ENCODE peak calls at places on chromosomes 3 and 15, in six cellular contexts. E is lung; C is MM.1S; Y is CD8-positive, alpha-beta T cell; D is psoas muscle; K is heart left ventricle. T is an unnamed sample. For H3K36me3, the result is how much of the 10 kb centered on the place peaks cover.

GRCh38 chr3:160413613-160414248 is 14.3 kb downstream of the SMC4 start:
- DNase-seq in D (no peak), K (peak), E (peak), C (peak), Y (peak), T (peak)

GRCh38 chr15:29885183-29885582 is 62.9 kb upstream of the TJP1 start:
- DNase-seq in K (no peak), Y (no peak), C (no peak), D (no peak), E (no peak), T (no peak)

GRCh38 chr3:179168933-179169332 is 20.8 kb downstream of the PIK3CA start:
- DNase-seq in C (no peak), E (no peak), Y (no peak), D (no peak), K (no peak), T (no peak)

GRCh38 chr15:67156834-67157233 is 91.4 kb downstream of the SMAD3 start:
- DNase-seq in D (no peak), C (no peak), E (no peak), Y (no peak), K (no peak), T (no peak)

GRCh38 chr3:27684302-27684701 is 37.8 kb downstream of the EOMES start:
- DNase-seq in E (no peak), K (no peak), Y (no peak), D (no peak), C (no peak), T (no peak)

GRCh38 chr15:70192041-70192440 is 94.3 kb upstream of the TLE3 start:
- DNase-seq in E (no peak), D (no peak), Y (no peak), K (no peak), C (no peak), T (no peak)

GRCh38 chr15:46266691-46267090 is 631.9 kb downstream of the SQOR start:
- DNase-seq in D (no peak), K (no peak), C (no peak), E (no peak), Y (no peak), T (no peak)

GRCh38 chr15:77830041-77830440 is 197.3 kb upstream of the LINGO1 start:
- DNase-seq in K (no peak), Y (no peak), C (no peak), D (peak), E (no peak), T (no peak)

GRCh38 chr3:122606330-122606729 is 28.9 kb downstream of the PARP15 start:
- DNase-seq in E (no peak), D (no peak), K (no peak), Y (no peak), C (no peak), T (no peak)

GRCh38 chr15:55108858-55109518 is 87.8 kb downstream of the RSL24D1 start:
- DNase-seq in K (peak), E (peak), D (peak), Y (peak), C (peak), T (peak)

GRCh38 chr3:176296066-176296597 is 901.1 kb downstream of the TBL1XR1 start:
- DNase-seq in Y (no peak), D (no peak), K (no peak), E (no peak), C (no peak), T (no peak)

GRCh38 chr15:80418892-80419537 is 14.8 kb downstream of the ARNT2 start:
- DNase-seq in D (no peak), K (no peak), E (no peak), Y (no peak), C (peak), T (no peak)

GRCh38 chr15:69009353-69009752 is 5.1 kb upstream of the NOX5 start:
- DNase-seq in D (no peak), K (no peak), E (no peak), C (no peak), Y (no peak), T (no peak)

GRCh38 chr3:188469228-188469885 is 315.4 kb downstream of the LPP start:
- DNase-seq in K (no peak), C (no peak), E (no peak), D (no peak), Y (no peak), T (no peak)

GRCh38 chr15:59457103-59457502 is 19.1 kb downstream of the FAM81A start:
- DNase-seq in Y (no peak), C (no peak), K (no peak), D (no peak), E (no peak), T (no peak)

GRCh38 chr3:100411091-100411982 is 10.0 kb downstream of the LNP1 start:
- DNase-seq in Y (no peak), E (no peak), D (no peak), K (no peak), C (no peak), T (no peak)

GRCh38 chr15:67089218-67090193 is 24.1 kb downstream of the SMAD3 start:
- DNase-seq in Y (no peak), D (peak), C (no peak), E (no peak), K (no peak), T (no peak)

GRCh38 chr3:184597783-184598182 is 36.2 kb downstream of the EPHB3 start:
- DNase-seq in E (no peak), D (peak), K (no peak), C (no peak), Y (no peak), T (no peak)

GRCh38 chr3:57934373-57934772 is 73.8 kb upstream of the FLNB start:
- DNase-seq in D (no peak), E (no peak), C (no peak), K (no peak), Y (no peak), T (no peak)

GRCh38 chr15:41985236-41986160 is 13.1 kb upstream of the EHD4 start:
- DNase-seq in K (no peak), Y (no peak), C (no peak), D (peak), E (no peak), T (no peak)

GRCh38 chr15:39242345-39242744 is 338.5 kb upstream of the THBS1 start:
- DNase-seq in D (no peak), E (no peak), K (no peak), C (no peak), Y (no peak), T (no peak)

GRCh38 chr3:160049570-160049969 is 60.9 kb downstream of the IL12A start:
- DNase-seq in D (no peak), Y (no peak), E (no peak), K (no peak), C (no peak), T (no peak)

GRCh38 chr3:45608296-45608695 is 13.7 kb downstream of the LIMD1 start:
- DNase-seq in E (no peak), K (no peak), C (no peak), D (no peak), Y (no peak), T (no peak)

GRCh38 chr3:187848396-187848795 is 103.1 kb upstream of the BCL6 start:
- DNase-seq in E (no peak), Y (no peak), K (no peak), C (no peak), D (no peak), T (no peak)

GRCh38 chr15:72318408-72318942 is 1.5 kb downstream of the CELF6 start:
- DNase-seq in Y (no peak), C (no peak), D (no peak), K (no peak), E (no peak), T (no peak)

GRCh38 chr15:42919794-42920280 is 741 bp downstream of the TTBK2 start:
- DNase-seq in K (no peak), D (no peak), E (peak), Y (peak), C (peak), T (no peak)

GRCh38 chr15:62835762-62836161 is 206.8 kb upstream of the TPM1 start:
- DNase-seq in C (no peak), K (no peak), D (no peak), E (no peak), Y (no peak), T (no peak)

GRCh38 chr3:14524311-14524711 is 15.8 kb downstream of the GRIP2 start:
- DNase-seq in K (peak), C (no peak), D (peak), E (no peak), Y (no peak), T (no peak)

GRCh38 chr3:136778865-136779264 is 26.7 kb upstream of the STAG1 start:
- DNase-seq in C (no peak), E (peak), D (no peak), K (no peak), Y (no peak), T (no peak)

GRCh38 chr15:94910166-94910565 is 678.8 kb downstream of the MCTP2 start:
- DNase-seq in E (no peak), C (no peak), Y (no peak), D (no peak), K (no peak), T (no peak)

GRCh38 chr3:127809211-127809610 is 13.1 kb downstream of the MGLL start:
- DNase-seq in C (no peak), K (no peak), D (no peak), E (no peak), Y (no peak), T (no peak)
- TF ChIP-seq CTCF in C (no peak), K (no peak), D (no peak), E (no peak), Y (no peak), T (no peak)

GRCh38 chr3:196813903-196814302 is 53.8 kb upstream of the SENP5 start:
- DNase-seq in K (no peak), D (no peak), E (no peak), C (no peak), Y (no peak), T (no peak)
- H3K36me3 ChIP-seq in K (under half), D (half or more), E (under half), C (under half), Y (under half), T (under half)

GRCh38 chr15:75831806-75832102 is 11.5 kb upstream of the UBE2Q2 start:
- DNase-seq in E (no peak), D (no peak), Y (no peak), C (no peak), K (no peak), T (no peak)

GRCh38 chr15:75830910-75831805 is 12.1 kb upstream of the UBE2Q2 start:
- DNase-seq in D (no peak), C (no peak), K (no peak), Y (no peak), E (no peak), T (no peak)

GRCh38 chr15:75828429-75828828 is 14.8 kb upstream of the UBE2Q2 start:
- DNase-seq in K (no peak), D (no peak), C (no peak), Y (no peak), E (peak), T (no peak)

GRCh38 chr15:75834011-75834410 is 9.2 kb upstream of the UBE2Q2 start:
- DNase-seq in K (no peak), E (no peak), Y (no peak), C (no peak), D (no peak), T (no peak)

DNA sequence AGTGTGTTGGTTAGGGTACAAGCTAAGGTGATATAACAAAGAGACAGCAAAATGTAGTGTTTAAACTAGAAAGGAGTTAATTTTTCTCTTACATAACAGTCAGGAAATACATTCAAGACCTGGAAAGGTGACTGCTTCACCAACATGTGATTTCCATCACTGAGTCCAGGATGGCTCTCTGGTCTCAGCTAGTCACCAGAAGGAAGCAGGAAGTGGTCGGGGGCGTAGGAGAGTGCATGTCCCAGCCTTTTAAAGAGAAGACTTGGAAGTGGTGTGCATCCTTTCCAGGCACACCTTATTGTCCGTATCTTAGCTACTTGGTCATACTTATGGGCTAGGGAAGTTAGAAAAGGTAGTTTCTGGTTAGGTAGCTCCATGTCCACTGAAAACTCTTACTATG is 11.1 kb upstream of the UBE2Q2 start:
- DNase-seq in C (no peak), E (no peak), D (no peak), K (no peak), Y (no peak), T (no peak)
- H3K4me3 ChIP-seq in C (no peak), E (no peak), D (no peak), K (no peak), Y (no peak), T (no peak)

GRCh38 chr15:27912283-27912682 is 186.8 kb downstream of the OCA2 start:
- DNase-seq in Y (no peak), D (no peak), C (no peak), K (no peak), E (no peak), T (no peak)
- TF ChIP-seq CTCF in Y (no peak), D (no peak), C (no peak), K (no peak), E (no peak), T (no peak)

DNA sequence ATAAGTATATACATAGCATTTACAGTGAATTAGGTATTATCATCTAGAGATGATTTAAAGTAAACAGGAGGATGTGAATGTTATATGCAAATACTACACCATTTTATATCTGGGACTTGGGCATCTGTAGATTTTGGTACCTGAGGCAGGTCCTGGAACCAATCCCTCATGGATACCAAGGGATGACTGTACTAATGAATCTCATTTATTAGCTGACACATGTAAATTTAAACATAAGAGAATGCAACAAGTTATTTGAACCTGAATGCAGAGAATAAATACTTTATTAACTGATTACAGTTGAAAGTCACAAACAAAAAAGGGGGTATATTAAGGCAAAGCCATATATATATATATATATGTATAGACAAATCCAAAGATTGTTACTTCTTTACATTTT is 23.1 kb upstream of the CMTM6 start:
- DNase-seq in D (no peak), E (no peak), Y (no peak), K (no peak), C (no peak), T (no peak)
- H3K36me3 ChIP-seq in D (half or more), E (under half), Y (under half), K (under half), C (under half), T (under half)

GRCh38 chr3:182796310-182796709 is 3.0 kb downstream of the ATP11B start:
- DNase-seq in C (no peak), E (no peak), D (no peak), Y (no peak), K (no peak), T (no peak)
- H3K4me3 ChIP-seq in C (peak), E (no peak), D (peak), Y (no peak), K (no peak), T (no peak)

GRCh38 chr3:39150170-39150802 is 3.1 kb downstream of the CSRNP1 start:
- DNase-seq in K (no peak), D (no peak), C (no peak), E (no peak), Y (no peak), T (no peak)
- TF ChIP-seq CTCF in K (peak), D (peak), C (no peak), E (no peak), Y (no peak), T (no peak)